ENCODE peak calls at places on chromosomes 6 and 20, in nine cellular contexts. One of them, this sample, is unnamed. For H3K4me1, the result is how much of the 10 kb centered on the place peaks cover.

GRCh38 chr6:27091661-27092315 is 155.7 kb upstream of the PRSS16 start:
- DNase-seq in right lobe of liver: no peak
- DNase-seq in breast epithelium: no peak
- DNase-seq in spleen: no peak
- DNase-seq in A549: peak
- DNase-seq in left ventricle myocardium inferior: no peak
- DNase-seq in mucosa of descending colon: no peak
- DNase-seq in fibroblast of lung: peak
- DNase-seq in lower lobe of right lung: no peak
- DNase-seq in this sample: no peak

GRCh38 chr6:47714802-47715201 is 16.4 kb downstream of the ADGRF4 start:
- DNase-seq in right lobe of liver: no peak
- DNase-seq in breast epithelium: no peak
- DNase-seq in spleen: no peak
- DNase-seq in A549: no peak
- DNase-seq in left ventricle myocardium inferior: no peak
- DNase-seq in mucosa of descending colon: no peak
- DNase-seq in fibroblast of lung: no peak
- DNase-seq in lower lobe of right lung: no peak
- DNase-seq in this sample: no peak

GRCh38 chr6:96394727-96395126 is 126.9 kb upstream of the UFL1 start:
- DNase-seq in right lobe of liver: no peak
- DNase-seq in breast epithelium: no peak
- DNase-seq in spleen: no peak
- DNase-seq in A549: no peak
- DNase-seq in left ventricle myocardium inferior: no peak
- DNase-seq in mucosa of descending colon: no peak
- DNase-seq in fibroblast of lung: no peak
- DNase-seq in lower lobe of right lung: no peak
- DNase-seq in this sample: no peak

GRCh38 chr6:83517500-83517899 is 5.2 kb downstream of the PRSS35 start:
- DNase-seq in right lobe of liver: no peak
- DNase-seq in breast epithelium: no peak
- DNase-seq in spleen: no peak
- DNase-seq in A549: no peak
- DNase-seq in left ventricle myocardium inferior: no peak
- DNase-seq in mucosa of descending colon: no peak
- DNase-seq in fibroblast of lung: no peak
- DNase-seq in lower lobe of right lung: no peak
- DNase-seq in this sample: no peak

GRCh38 chr20:41224281-41224680 is 86.9 kb downstream of the PLCG1 start:
- DNase-seq in right lobe of liver: no peak
- DNase-seq in breast epithelium: no peak
- DNase-seq in spleen: no peak
- DNase-seq in A549: no peak
- DNase-seq in left ventricle myocardium inferior: no peak
- DNase-seq in mucosa of descending colon: no peak
- DNase-seq in fibroblast of lung: no peak
- DNase-seq in lower lobe of right lung: no peak
- DNase-seq in this sample: no peak

GRCh38 chr6:160400426-160400825 is 52.2 kb downstream of the SLC22A3 start:
- DNase-seq in right lobe of liver: no peak
- DNase-seq in breast epithelium: no peak
- DNase-seq in spleen: no peak
- DNase-seq in A549: no peak
- DNase-seq in left ventricle myocardium inferior: no peak
- DNase-seq in mucosa of descending colon: no peak
- DNase-seq in fibroblast of lung: peak
- DNase-seq in lower lobe of right lung: no peak
- DNase-seq in this sample: no peak

GRCh38 chr20:51318058-51318960 is 224.2 kb downstream of the NFATC2 start:
- DNase-seq in right lobe of liver: peak
- DNase-seq in breast epithelium: no peak
- DNase-seq in spleen: no peak
- DNase-seq in A549: peak
- DNase-seq in left ventricle myocardium inferior: peak
- DNase-seq in mucosa of descending colon: peak
- DNase-seq in fibroblast of lung: no peak
- DNase-seq in lower lobe of right lung: peak
- DNase-seq in this sample: no peak

GRCh38 chr20:33410081-33410742 is 8.9 kb upstream of the CDK5RAP1 start:
- DNase-seq in right lobe of liver: no peak
- DNase-seq in breast epithelium: no peak
- DNase-seq in spleen: peak
- DNase-seq in A549: no peak
- DNase-seq in left ventricle myocardium inferior: no peak
- DNase-seq in mucosa of descending colon: no peak
- DNase-seq in fibroblast of lung: no peak
- DNase-seq in lower lobe of right lung: no peak
- DNase-seq in this sample: no peak

GRCh38 chr20:34472246-34472925 is 43.8 kb upstream of the DYNLRB1 start:
- DNase-seq in right lobe of liver: no peak
- DNase-seq in breast epithelium: no peak
- DNase-seq in spleen: no peak
- DNase-seq in A549: no peak
- DNase-seq in left ventricle myocardium inferior: no peak
- DNase-seq in mucosa of descending colon: no peak
- DNase-seq in fibroblast of lung: peak
- DNase-seq in lower lobe of right lung: no peak
- DNase-seq in this sample: no peak

GRCh38 chr20:57124346-57124745 is 142.1 kb downstream of the BMP7 start:
- DNase-seq in right lobe of liver: no peak
- DNase-seq in breast epithelium: no peak
- DNase-seq in spleen: no peak
- DNase-seq in A549: no peak
- DNase-seq in left ventricle myocardium inferior: no peak
- DNase-seq in mucosa of descending colon: no peak
- DNase-seq in fibroblast of lung: no peak
- DNase-seq in lower lobe of right lung: no peak
- DNase-seq in this sample: no peak

GRCh38 chr6:55180258-55180657 is 5.9 kb downstream of the HCRTR2 start:
- DNase-seq in right lobe of liver: no peak
- DNase-seq in breast epithelium: no peak
- DNase-seq in spleen: no peak
- DNase-seq in A549: no peak
- DNase-seq in left ventricle myocardium inferior: no peak
- DNase-seq in mucosa of descending colon: no peak
- DNase-seq in fibroblast of lung: no peak
- DNase-seq in lower lobe of right lung: no peak
- DNase-seq in this sample: no peak

DNA sequence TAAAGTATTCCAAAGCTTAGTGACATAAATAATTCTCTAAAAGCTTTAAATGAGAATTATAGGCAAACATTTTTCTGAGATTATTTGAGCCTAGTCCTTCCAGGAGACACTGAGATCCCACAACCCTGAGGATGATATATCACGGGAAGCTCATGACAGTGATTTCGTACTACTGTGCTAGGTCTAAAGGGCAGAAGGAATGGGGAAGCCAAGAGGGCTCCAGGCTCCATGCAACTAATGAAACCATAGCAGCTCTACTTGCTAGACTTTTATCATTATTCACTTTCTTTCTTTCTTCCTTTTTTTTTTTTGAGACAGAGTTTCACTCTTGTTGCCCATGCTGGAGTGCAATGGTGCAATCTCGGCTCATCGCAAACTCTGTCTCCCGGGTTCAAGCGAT is 57.3 kb upstream of the SGK1 start:
- DNase-seq in right lobe of liver: no peak
- DNase-seq in breast epithelium: no peak
- DNase-seq in spleen: no peak
- DNase-seq in A549: no peak
- DNase-seq in left ventricle myocardium inferior: no peak
- DNase-seq in mucosa of descending colon: no peak
- DNase-seq in fibroblast of lung: no peak
- DNase-seq in lower lobe of right lung: no peak
- DNase-seq in this sample: no peak
- H3K4me1 ChIP-seq in right lobe of liver: under half
- H3K4me1 ChIP-seq in breast epithelium: under half
- H3K4me1 ChIP-seq in spleen: under half
- H3K4me1 ChIP-seq in A549: under half
- H3K4me1 ChIP-seq in left ventricle myocardium inferior: under half
- H3K4me1 ChIP-seq in mucosa of descending colon: under half
- H3K4me1 ChIP-seq in fibroblast of lung: under half
- H3K4me1 ChIP-seq in lower lobe of right lung: under half
- H3K4me1 ChIP-seq in this sample: under half

DNA sequence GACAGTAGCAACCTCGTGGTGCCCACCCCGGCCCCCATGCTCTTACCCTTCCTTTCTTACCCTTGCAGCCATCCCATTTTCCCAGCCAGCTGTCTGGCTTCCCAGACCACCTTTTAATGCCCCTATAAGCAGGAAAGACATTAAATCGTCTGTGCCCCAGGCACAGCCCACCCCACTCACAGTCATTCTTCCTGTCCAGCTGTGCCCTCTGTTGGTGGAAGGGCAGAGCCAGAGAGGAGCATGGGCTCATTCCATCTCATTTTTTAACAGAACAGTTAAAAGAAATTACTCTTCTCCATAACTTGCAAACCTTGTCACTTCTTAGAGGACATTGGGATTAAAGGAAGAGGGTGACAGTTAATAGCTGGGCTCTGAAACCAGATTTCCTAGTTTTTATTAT is 240.5 kb downstream of the NRN1 start:
- DNase-seq in right lobe of liver: no peak
- DNase-seq in breast epithelium: no peak
- DNase-seq in spleen: no peak
- DNase-seq in A549: no peak
- DNase-seq in left ventricle myocardium inferior: no peak
- DNase-seq in mucosa of descending colon: no peak
- DNase-seq in fibroblast of lung: no peak
- DNase-seq in lower lobe of right lung: no peak
- DNase-seq in this sample: peak
- TF ChIP-seq CTCF in right lobe of liver: no peak
- TF ChIP-seq CTCF in breast epithelium: no peak
- TF ChIP-seq CTCF in spleen: no peak
- TF ChIP-seq CTCF in A549: no peak
- TF ChIP-seq CTCF in left ventricle myocardium inferior: peak
- TF ChIP-seq CTCF in mucosa of descending colon: no peak
- TF ChIP-seq CTCF in fibroblast of lung: peak
- TF ChIP-seq CTCF in lower lobe of right lung: peak
- TF ChIP-seq CTCF in this sample: peak

GRCh38 chr6:683742-684440 is 9.0 kb downstream of the EXOC2 start:
- DNase-seq in right lobe of liver: no peak
- DNase-seq in breast epithelium: no peak
- DNase-seq in spleen: no peak
- DNase-seq in A549: no peak
- DNase-seq in left ventricle myocardium inferior: no peak
- DNase-seq in mucosa of descending colon: peak
- DNase-seq in fibroblast of lung: peak
- DNase-seq in lower lobe of right lung: no peak
- DNase-seq in this sample: no peak

GRCh38 chr6:684831-685636 is 7.9 kb downstream of the EXOC2 start:
- DNase-seq in right lobe of liver: no peak
- DNase-seq in breast epithelium: no peak
- DNase-seq in spleen: no peak
- DNase-seq in A549: no peak
- DNase-seq in left ventricle myocardium inferior: no peak
- DNase-seq in mucosa of descending colon: no peak
- DNase-seq in fibroblast of lung: peak
- DNase-seq in lower lobe of right lung: no peak
- DNase-seq in this sample: no peak

GRCh38 chr6:680666-681374 is 12.1 kb downstream of the EXOC2 start:
- DNase-seq in right lobe of liver: no peak
- DNase-seq in breast epithelium: no peak
- DNase-seq in spleen: no peak
- DNase-seq in A549: no peak
- DNase-seq in left ventricle myocardium inferior: no peak
- DNase-seq in mucosa of descending colon: no peak
- DNase-seq in fibroblast of lung: no peak
- DNase-seq in lower lobe of right lung: no peak
- DNase-seq in this sample: no peak

GRCh38 chr6:689223-689622 is 3.7 kb downstream of the EXOC2 start:
- DNase-seq in right lobe of liver: no peak
- DNase-seq in breast epithelium: no peak
- DNase-seq in spleen: no peak
- DNase-seq in A549: no peak
- DNase-seq in left ventricle myocardium inferior: no peak
- DNase-seq in mucosa of descending colon: no peak
- DNase-seq in fibroblast of lung: no peak
- DNase-seq in lower lobe of right lung: no peak
- DNase-seq in this sample: no peak

GRCh38 chr6:686528-686927 is 6.4 kb downstream of the EXOC2 start:
- DNase-seq in right lobe of liver: no peak
- DNase-seq in breast epithelium: no peak
- DNase-seq in spleen: no peak
- DNase-seq in A549: no peak
- DNase-seq in left ventricle myocardium inferior: no peak
- DNase-seq in mucosa of descending colon: no peak
- DNase-seq in fibroblast of lung: peak
- DNase-seq in lower lobe of right lung: no peak
- DNase-seq in this sample: no peak
- H3K4me1 ChIP-seq in right lobe of liver: under half
- H3K4me1 ChIP-seq in breast epithelium: under half
- H3K4me1 ChIP-seq in spleen: half or more
- H3K4me1 ChIP-seq in A549: under half
- H3K4me1 ChIP-seq in left ventricle myocardium inferior: under half
- H3K4me1 ChIP-seq in mucosa of descending colon: under half
- H3K4me1 ChIP-seq in fibroblast of lung: under half
- H3K4me1 ChIP-seq in lower lobe of right lung: under half
- H3K4me1 ChIP-seq in this sample: under half

GRCh38 chr6:170050591-170051041 is 240.3 kb downstream of the DLL1 start:
- DNase-seq in right lobe of liver: peak
- DNase-seq in breast epithelium: no peak
- DNase-seq in spleen: peak
- DNase-seq in A549: no peak
- DNase-seq in left ventricle myocardium inferior: no peak
- DNase-seq in mucosa of descending colon: no peak
- DNase-seq in fibroblast of lung: no peak
- DNase-seq in lower lobe of right lung: peak
- DNase-seq in this sample: peak
- TF ChIP-seq CTCF in right lobe of liver: no peak
- TF ChIP-seq CTCF in breast epithelium: no peak
- TF ChIP-seq CTCF in spleen: no peak
- TF ChIP-seq CTCF in A549: no peak
- TF ChIP-seq CTCF in left ventricle myocardium inferior: no peak
- TF ChIP-seq CTCF in mucosa of descending colon: no peak
- TF ChIP-seq CTCF in fibroblast of lung: no peak
- TF ChIP-seq CTCF in lower lobe of right lung: no peak
- TF ChIP-seq CTCF in this sample: no peak

DNA sequence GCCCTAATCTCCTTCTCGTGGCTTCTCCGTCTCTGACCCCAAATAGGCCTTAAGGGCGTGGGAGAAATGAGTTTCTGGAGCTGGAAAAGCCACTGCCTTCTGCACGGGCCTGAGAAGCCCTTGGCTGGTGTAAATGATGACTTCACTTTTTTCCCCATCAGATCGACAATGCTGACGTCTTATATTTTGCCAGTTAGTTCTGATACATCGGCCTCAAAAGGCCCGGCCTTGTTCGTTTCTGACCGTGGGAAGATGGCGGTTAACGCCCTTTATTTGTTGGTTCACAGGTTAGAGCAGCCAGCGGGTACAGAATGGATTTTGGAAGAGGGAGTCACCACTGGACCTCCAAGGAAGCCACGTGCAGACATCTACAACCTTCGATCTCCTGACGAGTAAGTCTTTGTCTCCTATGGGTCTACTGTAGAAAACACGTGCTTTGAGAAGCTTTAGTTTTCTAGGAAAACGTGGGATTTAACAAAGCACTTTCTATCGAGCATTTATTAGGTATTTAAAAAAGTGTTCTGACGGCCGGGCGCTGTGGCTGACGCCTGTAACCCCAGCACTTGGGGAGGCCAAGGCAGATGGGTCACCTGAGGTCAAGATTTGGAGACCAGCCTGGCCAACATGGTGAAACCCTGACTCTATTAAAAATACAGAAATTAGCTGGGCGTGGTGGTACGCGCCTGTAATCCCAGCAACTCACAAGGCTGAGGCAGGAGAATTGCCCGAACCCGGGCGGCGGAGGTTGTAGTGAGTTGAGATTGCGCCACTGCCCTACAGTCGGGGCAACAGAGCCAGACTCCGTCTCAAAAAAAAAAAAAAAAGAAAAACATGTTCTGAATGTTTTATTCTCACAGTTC is 1.2 kb upstream of the ZNFX1 start:
- DNase-seq in right lobe of liver: no peak
- DNase-seq in breast epithelium: no peak
- DNase-seq in spleen: peak
- DNase-seq in A549: no peak
- DNase-seq in left ventricle myocardium inferior: no peak
- DNase-seq in mucosa of descending colon: peak
- DNase-seq in fibroblast of lung: no peak
- DNase-seq in lower lobe of right lung: peak
- DNase-seq in this sample: no peak
- H3K4me1 ChIP-seq in right lobe of liver: under half
- H3K4me1 ChIP-seq in breast epithelium: under half
- H3K4me1 ChIP-seq in spleen: half or more
- H3K4me1 ChIP-seq in A549: under half
- H3K4me1 ChIP-seq in left ventricle myocardium inferior: half or more
- H3K4me1 ChIP-seq in mucosa of descending colon: under half
- H3K4me1 ChIP-seq in fibroblast of lung: under half
- H3K4me1 ChIP-seq in lower lobe of right lung: half or more
- H3K4me1 ChIP-seq in this sample: under half